ENCODE peak calls at places on chromosomes 5 and 9, in four cellular contexts. O, G, X and Q are unnamed samples.

GRCh38 chr9:5671711-5672353 is 42.9 kb downstream of the RIC1 start:
- DNase-seq in O (no peak), G (no peak), X (no peak), Q (no peak)

GRCh38 chr9:109498195-109499060 is at the start of gene PTPN3:
- DNase-seq in G (no peak), X (peak), O (no peak), Q (no peak)

GRCh38 chr9:16262467-16263261 is 607.8 kb downstream of the BNC2 start:
- DNase-seq in G (no peak), O (no peak), X (no peak), Q (no peak)

GRCh38 chr5:148884339-148885020 is 58.1 kb downstream of the ADRB2 start:
- DNase-seq in O (no peak), X (no peak), G (no peak), Q (no peak)

GRCh38 chr5:133050500-133050899 is 1.3 kb upstream of the HSPA4 start:
- DNase-seq in O (no peak), G (no peak), X (no peak), Q (no peak)

GRCh38 chr9:93300585-93301081 is 116.7 kb downstream of the WNK2 start:
- DNase-seq in X (peak), G (peak), O (no peak), Q (no peak)

GRCh38 chr5:111367081-111367480 is 142.9 kb downstream of the CAMK4 start:
- DNase-seq in G (no peak), O (no peak), X (no peak), Q (no peak)

GRCh38 chr9:101536938-101537337 is 3.3 kb downstream of the RNF20 start:
- DNase-seq in G (no peak), X (no peak), O (no peak), Q (peak)

GRCh38 chr9:95138474-95138873 is 179.0 kb downstream of the FANCC start:
- DNase-seq in X (no peak), G (no peak), O (no peak), Q (no peak)

GRCh38 chr9:89940625-89941024 is 335.8 kb downstream of the GADD45G start:
- DNase-seq in O (no peak), G (no peak), X (no peak), Q (no peak)

GRCh38 chr9:893843-894420 is 52.4 kb downstream of the DMRT1 start:
- DNase-seq in X (peak), O (peak), G (peak), Q (peak)

GRCh38 chr9:115327441-115328122 is 209.6 kb upstream of the TNC start:
- DNase-seq in X (no peak), O (no peak), G (no peak), Q (no peak)

GRCh38 chr9:110545705-110546104 is 33.8 kb downstream of the SVEP1 start:
- DNase-seq in O (no peak), G (no peak), X (no peak), Q (no peak)